ENCODE peak calls at places on chromosomes 7 and 10, in nine cellular contexts. One of them, this sample, is unnamed.

GRCh38 chr10:125495386-125495785 is 187.6 kb downstream of the TEX36 start:
- DNase-seq in trophoblast cell: peak; percentile 55
- DNase-seq in fibroblast of lung: no peak
- DNase-seq in neuronal stem cell: no peak
- DNase-seq in neural progenitor cell: no peak
- DNase-seq in NT2/D1: no peak
- DNase-seq in GM23248: no peak
- DNase-seq in IMR-90: no peak
- DNase-seq in Karpas-422: no peak
- DNase-seq in this sample: no peak

GRCh38 chr10:75764974-75765551 is 333.6 kb downstream of the LRMDA start:
- DNase-seq in trophoblast cell: no peak
- DNase-seq in fibroblast of lung: no peak
- DNase-seq in neuronal stem cell: no peak
- DNase-seq in neural progenitor cell: peak; percentile 50
- DNase-seq in NT2/D1: no peak
- DNase-seq in GM23248: no peak
- DNase-seq in IMR-90: no peak
- DNase-seq in Karpas-422: no peak
- DNase-seq in this sample: no peak

GRCh38 chr10:26573674-26574073 is 123.8 kb upstream of the PDSS1 start:
- DNase-seq in trophoblast cell: no peak
- DNase-seq in fibroblast of lung: no peak
- DNase-seq in neuronal stem cell: no peak
- DNase-seq in neural progenitor cell: no peak
- DNase-seq in NT2/D1: no peak
- DNase-seq in GM23248: no peak
- DNase-seq in IMR-90: no peak
- DNase-seq in Karpas-422: no peak
- DNase-seq in this sample: peak; percentile 81

GRCh38 chr10:131645756-131646155 is 255.1 kb upstream of the PPP2R2D start:
- DNase-seq in trophoblast cell: no peak
- DNase-seq in fibroblast of lung: no peak
- DNase-seq in neuronal stem cell: no peak
- DNase-seq in neural progenitor cell: no peak
- DNase-seq in NT2/D1: no peak
- DNase-seq in GM23248: no peak
- DNase-seq in IMR-90: no peak
- DNase-seq in Karpas-422: no peak
- DNase-seq in this sample: no peak

GRCh38 chr7:27143950-27144798 is 693 bp upstream of the HOXA5 start:
- DNase-seq in trophoblast cell: no peak
- DNase-seq in fibroblast of lung: peak; percentile 76
- DNase-seq in neuronal stem cell: no peak
- DNase-seq in neural progenitor cell: no peak
- DNase-seq in NT2/D1: no peak
- DNase-seq in GM23248: no peak
- DNase-seq in IMR-90: peak; percentile 72
- DNase-seq in Karpas-422: no peak
- DNase-seq in this sample: no peak

GRCh38 chr7:54015251-54015650 is 526.9 kb upstream of the VSTM2A start:
- DNase-seq in trophoblast cell: no peak
- DNase-seq in fibroblast of lung: no peak
- DNase-seq in neuronal stem cell: no peak
- DNase-seq in neural progenitor cell: peak; percentile 23
- DNase-seq in NT2/D1: no peak
- DNase-seq in GM23248: no peak
- DNase-seq in IMR-90: no peak
- DNase-seq in Karpas-422: no peak
- DNase-seq in this sample: no peak

GRCh38 chr10:93199221-93199681 is 125.6 kb downstream of the CYP26A1 start:
- DNase-seq in trophoblast cell: peak; percentile 15
- DNase-seq in fibroblast of lung: peak; percentile 54
- DNase-seq in neuronal stem cell: no peak
- DNase-seq in neural progenitor cell: peak; percentile 29
- DNase-seq in NT2/D1: no peak
- DNase-seq in GM23248: peak; percentile 63
- DNase-seq in IMR-90: peak; percentile 39
- DNase-seq in Karpas-422: no peak
- DNase-seq in this sample: peak; percentile 73

GRCh38 chr10:114845978-114846693 is 24.6 kb downstream of the FHIP2A start:
- DNase-seq in trophoblast cell: no peak
- DNase-seq in fibroblast of lung: no peak
- DNase-seq in neuronal stem cell: no peak
- DNase-seq in neural progenitor cell: no peak
- DNase-seq in NT2/D1: no peak
- DNase-seq in GM23248: no peak
- DNase-seq in IMR-90: no peak
- DNase-seq in Karpas-422: no peak
- DNase-seq in this sample: no peak

GRCh38 chr7:105982388-105982787 is 19.3 kb downstream of the CDHR3 start:
- DNase-seq in trophoblast cell: no peak
- DNase-seq in fibroblast of lung: no peak
- DNase-seq in neuronal stem cell: no peak
- DNase-seq in neural progenitor cell: no peak
- DNase-seq in NT2/D1: peak; percentile 75
- DNase-seq in GM23248: no peak
- DNase-seq in IMR-90: no peak
- DNase-seq in Karpas-422: no peak
- DNase-seq in this sample: peak; percentile 67

GRCh38 chr10:21510218-21511070 is 15.0 kb downstream of the SKIDA1 start:
- DNase-seq in trophoblast cell: peak; percentile 65
- DNase-seq in fibroblast of lung: peak; percentile 48
- DNase-seq in neuronal stem cell: peak; percentile 90
- DNase-seq in neural progenitor cell: peak; percentile 92
- DNase-seq in NT2/D1: no peak
- DNase-seq in GM23248: peak; percentile 55
- DNase-seq in IMR-90: no peak
- DNase-seq in Karpas-422: no peak
- DNase-seq in this sample: peak; percentile 86

GRCh38 chr7:94239661-94240234 is 154.9 kb upstream of the COL1A2 start:
- DNase-seq in trophoblast cell: no peak
- DNase-seq in fibroblast of lung: no peak
- DNase-seq in neuronal stem cell: peak; percentile 76
- DNase-seq in neural progenitor cell: peak; percentile 80
- DNase-seq in NT2/D1: no peak
- DNase-seq in GM23248: no peak
- DNase-seq in IMR-90: no peak
- DNase-seq in Karpas-422: no peak
- DNase-seq in this sample: peak; percentile 59

DNA sequence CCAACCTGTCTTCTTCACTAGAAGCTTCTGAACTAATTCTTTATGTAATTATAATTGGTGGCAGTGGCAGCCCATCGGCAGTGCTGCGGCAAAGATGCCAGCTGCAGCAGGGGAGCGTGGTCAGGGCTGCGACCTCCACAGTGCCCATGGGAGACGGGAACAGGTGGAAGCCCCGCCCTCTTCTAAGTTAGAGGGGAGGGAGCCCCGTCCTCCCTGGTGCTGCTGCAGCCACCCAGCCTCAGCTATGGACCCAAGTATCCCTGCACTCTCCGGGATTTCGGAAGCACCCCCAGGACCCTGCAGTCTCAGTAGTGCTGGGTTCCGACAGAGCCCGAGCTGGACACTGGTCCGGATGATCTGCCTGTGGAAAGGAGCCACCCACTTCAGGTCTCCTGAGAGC is 117.0 kb upstream of the MBL2 start:
- DNase-seq in trophoblast cell: no peak
- DNase-seq in fibroblast of lung: no peak
- DNase-seq in neuronal stem cell: no peak
- DNase-seq in neural progenitor cell: no peak
- DNase-seq in NT2/D1: no peak
- DNase-seq in GM23248: no peak
- DNase-seq in IMR-90: no peak
- DNase-seq in Karpas-422: no peak
- DNase-seq in this sample: no peak
- H3K9ac ChIP-seq in trophoblast cell: no peak overlapping the region
- H3K9ac ChIP-seq in fibroblast of lung: no peak overlapping the region
- H3K9ac ChIP-seq in neuronal stem cell: no peak overlapping the region
- H3K9ac ChIP-seq in neural progenitor cell: no peak overlapping the region
- H3K9ac ChIP-seq in NT2/D1: no peak overlapping the region
- H3K9ac ChIP-seq in GM23248: no peak overlapping the region
- H3K9ac ChIP-seq in IMR-90: no peak overlapping the region
- H3K9ac ChIP-seq in Karpas-422: no peak overlapping the region
- H3K9ac ChIP-seq in this sample: no peak overlapping the region

GRCh38 chr10:62341419-62341818 is 32.8 kb upstream of the ZNF365 start:
- DNase-seq in trophoblast cell: no peak
- DNase-seq in fibroblast of lung: peak; percentile 3
- DNase-seq in neuronal stem cell: no peak
- DNase-seq in neural progenitor cell: no peak
- DNase-seq in NT2/D1: no peak
- DNase-seq in GM23248: no peak
- DNase-seq in IMR-90: no peak
- DNase-seq in Karpas-422: no peak
- DNase-seq in this sample: no peak
- H3K9me3 ChIP-seq in trophoblast cell: peaks cover 6% of the 10 kb centered on the region
- H3K9me3 ChIP-seq in fibroblast of lung: no peaks in the 10 kb centered on the region
- H3K9me3 ChIP-seq in neuronal stem cell: no peaks in the 10 kb centered on the region
- H3K9me3 ChIP-seq in neural progenitor cell: peaks cover 19% of the 10 kb centered on the region
- H3K9me3 ChIP-seq in NT2/D1: peaks cover 26% of the 10 kb centered on the region
- H3K9me3 ChIP-seq in GM23248: peaks cover 10% of the 10 kb centered on the region
- H3K9me3 ChIP-seq in IMR-90: peaks cover 5% of the 10 kb centered on the region
- H3K9me3 ChIP-seq in Karpas-422: peaks cover 9% of the 10 kb centered on the region
- H3K9me3 ChIP-seq in this sample: peaks cover 39% of the 10 kb centered on the region

DNA sequence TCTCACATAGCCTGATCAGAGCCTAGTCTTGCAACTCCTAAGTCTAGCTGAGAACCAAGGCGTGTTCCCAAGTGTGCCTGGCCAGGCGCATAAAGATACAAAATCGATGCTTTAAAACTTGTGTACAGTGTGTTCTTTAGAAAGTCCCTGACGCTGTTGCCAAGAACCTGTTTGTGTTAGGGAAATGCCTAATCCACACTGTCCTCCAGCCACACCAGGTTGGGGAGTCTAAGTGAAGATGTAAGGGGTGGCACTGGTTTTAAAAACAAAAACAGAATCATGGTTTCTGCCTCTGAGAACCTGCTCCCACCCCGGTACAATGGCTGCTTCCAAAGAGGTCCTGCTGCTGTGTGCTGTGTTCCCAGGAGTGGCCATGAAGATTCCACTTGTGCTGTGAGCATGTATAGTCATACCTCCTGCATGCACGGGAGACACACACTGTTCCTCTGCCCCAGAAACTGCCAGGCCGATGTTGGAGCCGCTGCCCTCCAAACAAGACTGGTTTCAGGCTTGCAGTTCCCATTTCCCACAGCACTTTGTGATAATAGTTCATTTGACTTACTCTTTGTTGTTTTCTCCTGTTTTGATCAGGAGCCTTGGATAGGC is 88.5 kb downstream of the CCNY start:
- DNase-seq in trophoblast cell: no peak
- DNase-seq in fibroblast of lung: no peak
- DNase-seq in neuronal stem cell: no peak
- DNase-seq in neural progenitor cell: no peak
- DNase-seq in NT2/D1: no peak
- DNase-seq in GM23248: no peak
- DNase-seq in IMR-90: no peak
- DNase-seq in Karpas-422: no peak
- DNase-seq in this sample: no peak
- H3K4me1 ChIP-seq in trophoblast cell: peaks cover 19% of the 10 kb centered on the region
- H3K4me1 ChIP-seq in fibroblast of lung: peaks cover 26% of the 10 kb centered on the region
- H3K4me1 ChIP-seq in neuronal stem cell: peaks cover 59% of the 10 kb centered on the region
- H3K4me1 ChIP-seq in neural progenitor cell: peaks cover 20% of the 10 kb centered on the region
- H3K4me1 ChIP-seq in NT2/D1: peaks cover 2% of the 10 kb centered on the region
- H3K4me1 ChIP-seq in GM23248: peaks cover 59% of the 10 kb centered on the region
- H3K4me1 ChIP-seq in IMR-90: peaks cover 27% of the 10 kb centered on the region
- H3K4me1 ChIP-seq in Karpas-422: no peaks in the 10 kb centered on the region
- H3K4me1 ChIP-seq in this sample: peaks cover 2% of the 10 kb centered on the region

DNA sequence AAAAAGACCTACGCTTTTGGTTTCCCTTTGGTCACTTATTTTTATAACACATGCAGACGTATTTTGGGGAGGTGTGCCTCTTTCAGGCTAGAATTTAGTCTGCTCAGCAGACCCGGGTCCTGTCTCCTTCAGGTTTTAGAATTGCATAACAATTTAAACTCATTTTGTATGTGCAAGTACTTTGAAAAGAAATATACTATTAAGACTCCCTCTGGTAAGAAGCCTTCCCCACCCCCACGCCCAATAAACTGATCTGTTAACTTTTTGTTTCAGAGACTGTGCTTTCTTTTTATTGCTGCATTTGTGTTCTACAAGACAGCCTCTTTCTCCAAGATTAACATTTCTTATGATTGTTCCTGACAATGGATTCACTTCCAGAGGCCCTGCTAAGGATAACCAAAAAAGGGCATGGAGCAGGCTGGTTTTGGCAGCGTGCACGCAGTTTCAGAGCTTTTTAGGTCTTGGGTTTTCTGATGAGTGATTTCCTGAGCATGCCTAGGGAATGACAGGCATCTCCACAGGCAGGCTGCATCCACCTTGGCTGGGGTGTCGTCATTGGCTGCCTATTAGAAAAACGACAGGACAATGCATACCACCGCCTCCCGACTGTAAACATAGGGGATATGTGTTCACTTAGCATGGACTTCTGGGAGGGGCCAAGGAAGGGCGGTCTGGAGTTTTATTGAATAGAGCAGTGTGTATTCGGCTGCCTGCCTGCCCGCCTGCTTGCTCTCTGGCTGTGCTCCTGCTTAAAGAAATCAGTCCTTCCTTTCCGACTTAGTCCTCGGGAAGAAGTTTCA is at the start of gene CALD1:
- DNase-seq in trophoblast cell: peak; percentile 97
- DNase-seq in fibroblast of lung: peak; percentile 94
- DNase-seq in neuronal stem cell: peak; percentile 76
- DNase-seq in neural progenitor cell: peak; percentile 88
- DNase-seq in NT2/D1: peak; percentile 92
- DNase-seq in GM23248: peak; percentile 97
- DNase-seq in IMR-90: peak; percentile 99
- DNase-seq in Karpas-422: no peak
- DNase-seq in this sample: peak; percentile 95
- H3K9ac ChIP-seq in trophoblast cell: peak within 1 kb of the TSS; percentile 91
- H3K9ac ChIP-seq in fibroblast of lung: peak within 1 kb of the TSS; percentile 77
- H3K9ac ChIP-seq in neuronal stem cell: no peak within 1 kb of the TSS
- H3K9ac ChIP-seq in neural progenitor cell: peak within 1 kb of the TSS; percentile 25
- H3K9ac ChIP-seq in NT2/D1: peak within 1 kb of the TSS; percentile 73
- H3K9ac ChIP-seq in GM23248: peak within 1 kb of the TSS; percentile 91
- H3K9ac ChIP-seq in IMR-90: peak within 1 kb of the TSS; percentile 90
- H3K9ac ChIP-seq in Karpas-422: no peak within 1 kb of the TSS
- H3K9ac ChIP-seq in this sample: peak within 1 kb of the TSS; percentile 90

DNA sequence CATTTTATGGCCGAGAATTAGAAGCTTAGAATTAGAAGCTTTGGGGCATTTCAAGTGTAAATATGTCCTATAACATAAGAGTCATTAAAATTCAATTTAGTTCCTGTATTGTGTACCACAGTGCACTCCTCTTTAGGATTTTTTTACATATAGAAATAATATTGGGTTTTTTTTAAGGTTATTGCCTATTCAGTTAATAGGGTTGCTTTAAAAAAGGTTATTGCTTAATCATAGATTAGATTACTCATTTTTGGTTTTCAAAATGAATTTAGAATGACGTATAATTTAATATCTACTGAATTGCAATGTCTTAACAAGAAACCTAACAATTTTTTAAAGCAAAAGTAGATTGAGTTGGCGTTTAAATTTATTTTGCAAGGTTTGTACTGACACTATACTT is 34.1 kb downstream of the NOC3L start:
- DNase-seq in trophoblast cell: no peak
- DNase-seq in fibroblast of lung: no peak
- DNase-seq in neuronal stem cell: no peak
- DNase-seq in neural progenitor cell: no peak
- DNase-seq in NT2/D1: no peak
- DNase-seq in GM23248: no peak
- DNase-seq in IMR-90: no peak
- DNase-seq in Karpas-422: no peak
- DNase-seq in this sample: no peak
- H3K9me3 ChIP-seq in trophoblast cell: no peaks in the 10 kb centered on the region
- H3K9me3 ChIP-seq in fibroblast of lung: no peaks in the 10 kb centered on the region
- H3K9me3 ChIP-seq in neuronal stem cell: no peaks in the 10 kb centered on the region
- H3K9me3 ChIP-seq in neural progenitor cell: no peaks in the 10 kb centered on the region
- H3K9me3 ChIP-seq in NT2/D1: no peaks in the 10 kb centered on the region
- H3K9me3 ChIP-seq in GM23248: no peaks in the 10 kb centered on the region
- H3K9me3 ChIP-seq in IMR-90: no peaks in the 10 kb centered on the region
- H3K9me3 ChIP-seq in Karpas-422: no peaks in the 10 kb centered on the region
- H3K9me3 ChIP-seq in this sample: no peaks in the 10 kb centered on the region